ENCODE peak calls at places on chromosomes 7 and 10, in six cellular contexts. B is T-helper 9 cell; M is stimulated activated CD8-positive, alpha-beta memory T cell treated with anti-CD3 and anti-CD28 coated beads, Interleukin-4, amount 100 ng/mL, for 1 hour; Z is NCI-H1417; S is NCI-H524 treated with DMSO at 0.1 percent for 48 hours; F is HL-60. W is an unnamed sample.

GRCh38 chr10:124534231-124534798 is 72.7 kb downstream of the LHPP start:
- DNase-seq in S (no peak), F (no peak), B (no peak), M (no peak), Z (no peak), W (no peak)

GRCh38 chr10:122707535-122707934 is 7.9 kb upstream of the C10orf120 start:
- DNase-seq in S (no peak), F (no peak), M (no peak), Z (no peak), B (no peak), W (no peak)

GRCh38 chr7:111175908-111176307 is 85.0 kb downstream of the LRRN3 start:
- DNase-seq in F (no peak), Z (no peak), S (no peak), M (no peak), B (no peak), W (no peak)

GRCh38 chr10:18406136-18406535 is 245.3 kb downstream of the NSUN6 start:
- DNase-seq in M (no peak), F (no peak), Z (no peak), B (no peak), S (no peak), W (no peak)

GRCh38 chr7:21099432-21099831 is 312.7 kb upstream of the SP8 start:
- DNase-seq in B (no peak), Z (no peak), F (no peak), S (no peak), M (no peak), W (no peak)

GRCh38 chr10:61271127-61271780 is 181.9 kb downstream of the TMEM26 start:
- DNase-seq in M (no peak), S (no peak), Z (no peak), B (no peak), F (no peak), W (peak)

GRCh38 chr10:136465-136762 is 1.2 kb downstream of the ZMYND11 start:
- DNase-seq in S (no peak), B (no peak), M (no peak), Z (no peak), F (no peak), W (no peak)

GRCh38 chr10:103049237-103049636 is 131.1 kb downstream of the CNNM2 start:
- DNase-seq in S (no peak), F (no peak), B (no peak), M (no peak), Z (no peak), W (no peak)

GRCh38 chr10:103715430-103715829 is 139.9 kb downstream of the SH3PXD2A start:
- DNase-seq in B (no peak), S (no peak), M (no peak), F (no peak), Z (no peak), W (no peak)

GRCh38 chr10:28217848-28218247 is 85.0 kb downstream of the MPP7 start:
- DNase-seq in Z (no peak), M (no peak), F (no peak), B (no peak), S (no peak), W (no peak)

GRCh38 chr10:112650588-112651030 is 203.6 kb downstream of the VTI1A start:
- DNase-seq in F (no peak), M (no peak), S (no peak), B (no peak), Z (no peak), W (no peak)

GRCh38 chr7:77481615-77482014 is 55.5 kb upstream of the PTPN12 start:
- DNase-seq in F (no peak), Z (no peak), B (no peak), S (no peak), M (no peak), W (no peak)

GRCh38 chr10:70265032-70265689 is 18.6 kb downstream of the NPFFR1 start:
- DNase-seq in Z (peak), S (no peak), B (no peak), F (no peak), M (no peak), W (peak)

GRCh38 chr10:60810437-60811182 is 32.3 kb downstream of the CDK1 start:
- DNase-seq in S (no peak), F (no peak), M (no peak), Z (no peak), B (no peak), W (peak)

GRCh38 chr10:80104066-80104926 is 25.8 kb downstream of the TMEM254 start:
- DNase-seq in Z (peak), M (no peak), B (no peak), F (no peak), S (no peak), W (no peak)

GRCh38 chr10:98748298-98748697 is 301.6 kb upstream of the HPS1 start:
- DNase-seq in M (no peak), B (no peak), Z (peak), S (no peak), F (no peak), W (peak)

GRCh38 chr10:61164458-61165160 is 220.6 kb upstream of the RHOBTB1 start:
- DNase-seq in B (no peak), F (peak), M (no peak), S (no peak), Z (no peak), W (peak)

W was measured in OCI-M1.